ENCODE peak calls at places on chromosomes 3 and 15, in ten cellular contexts. One of them, this sample, is unnamed.

GRCh38 chr15:75921732-75922703 is 18.3 kb downstream of the FBXO22 start:
- DNase-seq in fibroblast of lung: peak; percentile 60
- DNase-seq in A549: peak; percentile 71
- DNase-seq in stomach: peak; percentile 56
- DNase-seq in ovary: peak; percentile 19
- DNase-seq in heart left ventricle: no peak
- DNase-seq in left ventricle myocardium inferior: no peak
- DNase-seq in WTC11: peak; percentile 28
- DNase-seq in MCF 10A: peak; percentile 96
- DNase-seq in tibial nerve: peak; percentile 74
- DNase-seq in this sample: peak; percentile 17

GRCh38 chr3:14915636-14916222 is 31.7 kb upstream of the NR2C2 start:
- DNase-seq in WTC11: no peak
- DNase-seq in stomach: peak; percentile 1
- DNase-seq in A549: peak; percentile 20
- DNase-seq in ovary: no peak
- DNase-seq in MCF 10A: no peak
- DNase-seq in tibial nerve: peak; percentile 13
- DNase-seq in left ventricle myocardium inferior: no peak
- DNase-seq in heart left ventricle: no peak
- DNase-seq in fibroblast of lung: no peak
- DNase-seq in this sample: no peak

GRCh38 chr3:46981932-46982471 is 2.5 kb downstream of the NBEAL2 start:
- DNase-seq in stomach: peak; percentile 76
- DNase-seq in heart left ventricle: peak; percentile 74
- DNase-seq in fibroblast of lung: no peak
- DNase-seq in MCF 10A: no peak
- DNase-seq in A549: no peak
- DNase-seq in WTC11: peak; percentile 64
- DNase-seq in tibial nerve: no peak
- DNase-seq in left ventricle myocardium inferior: peak; percentile 47
- DNase-seq in ovary: no peak
- DNase-seq in this sample: no peak

GRCh38 chr15:66302489-66302888 is 9.1 kb downstream of the DIS3L start:
- DNase-seq in fibroblast of lung: no peak
- DNase-seq in left ventricle myocardium inferior: no peak
- DNase-seq in WTC11: no peak
- DNase-seq in heart left ventricle: no peak
- DNase-seq in ovary: no peak
- DNase-seq in A549: no peak
- DNase-seq in tibial nerve: no peak
- DNase-seq in stomach: no peak
- DNase-seq in MCF 10A: no peak
- DNase-seq in this sample: no peak

GRCh38 chr3:98972155-98972554 is 70.7 kb upstream of the DCBLD2 start:
- DNase-seq in ovary: no peak
- DNase-seq in fibroblast of lung: peak; percentile 98
- DNase-seq in left ventricle myocardium inferior: no peak
- DNase-seq in stomach: no peak
- DNase-seq in heart left ventricle: no peak
- DNase-seq in A549: peak; percentile 90
- DNase-seq in tibial nerve: no peak
- DNase-seq in WTC11: no peak
- DNase-seq in MCF 10A: peak; percentile 73
- DNase-seq in this sample: no peak

GRCh38 chr3:150145659-150146058 is 175.0 kb upstream of the PFN2 start:
- DNase-seq in ovary: no peak
- DNase-seq in tibial nerve: no peak
- DNase-seq in left ventricle myocardium inferior: no peak
- DNase-seq in A549: no peak
- DNase-seq in heart left ventricle: no peak
- DNase-seq in WTC11: no peak
- DNase-seq in fibroblast of lung: peak; percentile 93
- DNase-seq in MCF 10A: no peak
- DNase-seq in stomach: no peak
- DNase-seq in this sample: no peak

GRCh38 chr15:78299302-78300102 is at the start of gene SKIC8:
- DNase-seq in ovary: peak; percentile 89
- DNase-seq in left ventricle myocardium inferior: peak; percentile 92
- DNase-seq in stomach: peak; percentile 92
- DNase-seq in fibroblast of lung: peak; percentile 91
- DNase-seq in A549: peak; percentile 95
- DNase-seq in heart left ventricle: peak; percentile 96
- DNase-seq in WTC11: peak; percentile 91
- DNase-seq in MCF 10A: peak; percentile 95
- DNase-seq in tibial nerve: peak; percentile 76
- DNase-seq in this sample: peak; percentile 88

GRCh38 chr3:8775602-8776001 is 6.2 kb upstream of the OXTR start:
- DNase-seq in A549: no peak
- DNase-seq in tibial nerve: no peak
- DNase-seq in left ventricle myocardium inferior: no peak
- DNase-seq in WTC11: no peak
- DNase-seq in MCF 10A: no peak
- DNase-seq in fibroblast of lung: no peak
- DNase-seq in stomach: no peak
- DNase-seq in heart left ventricle: no peak
- DNase-seq in ovary: no peak
- DNase-seq in this sample: no peak

GRCh38 chr3:139772539-139773500 is 95.0 kb upstream of the NMNAT3 start:
- DNase-seq in ovary: no peak
- DNase-seq in MCF 10A: peak; percentile 65
- DNase-seq in tibial nerve: no peak
- DNase-seq in fibroblast of lung: peak; percentile 100
- DNase-seq in left ventricle myocardium inferior: no peak
- DNase-seq in WTC11: no peak
- DNase-seq in stomach: no peak
- DNase-seq in heart left ventricle: no peak
- DNase-seq in A549: no peak
- DNase-seq in this sample: no peak

GRCh38 chr3:36653095-36653494 is 111.3 kb downstream of the DCLK3 start:
- DNase-seq in left ventricle myocardium inferior: no peak
- DNase-seq in tibial nerve: no peak
- DNase-seq in WTC11: no peak
- DNase-seq in ovary: no peak
- DNase-seq in A549: peak; percentile 19
- DNase-seq in heart left ventricle: no peak
- DNase-seq in fibroblast of lung: peak; percentile 56
- DNase-seq in stomach: no peak
- DNase-seq in MCF 10A: peak; percentile 52
- DNase-seq in this sample: no peak

GRCh38 chr15:92898988-92899909 is 875 bp upstream of the CHD2 start:
- DNase-seq in fibroblast of lung: no peak
- DNase-seq in MCF 10A: no peak
- DNase-seq in heart left ventricle: no peak
- DNase-seq in stomach: no peak
- DNase-seq in tibial nerve: no peak
- DNase-seq in WTC11: no peak
- DNase-seq in A549: peak; percentile 73
- DNase-seq in left ventricle myocardium inferior: no peak
- DNase-seq in ovary: no peak
- DNase-seq in this sample: no peak

GRCh38 chr15:67826717-67827560 is 1.6 kb downstream of the SKOR1 start:
- DNase-seq in MCF 10A: no peak
- DNase-seq in fibroblast of lung: no peak
- DNase-seq in tibial nerve: no peak
- DNase-seq in stomach: no peak
- DNase-seq in A549: no peak
- DNase-seq in left ventricle myocardium inferior: no peak
- DNase-seq in heart left ventricle: no peak
- DNase-seq in ovary: no peak
- DNase-seq in WTC11: no peak
- DNase-seq in this sample: no peak

DNA sequence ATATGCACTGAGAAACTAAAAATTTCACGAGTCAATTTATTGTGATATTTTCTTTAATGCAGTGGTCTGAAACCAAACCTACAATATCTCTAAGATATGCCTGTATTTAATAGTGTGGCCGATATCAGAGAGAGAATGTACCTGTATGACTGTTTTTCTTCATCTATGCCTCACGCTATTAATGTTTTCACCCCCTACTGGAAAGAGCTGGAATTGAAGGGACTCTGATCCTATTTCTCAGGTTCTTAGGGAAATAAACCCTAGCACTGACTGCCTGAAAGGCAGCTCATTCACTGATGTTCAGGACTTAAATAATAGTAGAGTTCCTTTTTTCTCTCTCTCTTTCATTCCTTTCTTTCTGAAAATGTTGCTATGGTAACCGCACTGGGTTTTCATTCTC is 1135.9 kb downstream of the IGSF11 start:
- DNase-seq in left ventricle myocardium inferior: no peak
- DNase-seq in tibial nerve: no peak
- DNase-seq in stomach: no peak
- DNase-seq in fibroblast of lung: no peak
- DNase-seq in heart left ventricle: no peak
- DNase-seq in WTC11: no peak
- DNase-seq in ovary: no peak
- DNase-seq in A549: peak; percentile 52
- DNase-seq in MCF 10A: peak; percentile 60
- DNase-seq in this sample: no peak
- TF ChIP-seq CTCF in left ventricle myocardium inferior: no peak
- TF ChIP-seq CTCF in tibial nerve: no peak
- TF ChIP-seq CTCF in stomach: no peak
- TF ChIP-seq CTCF in fibroblast of lung: peak; percentile 51
- TF ChIP-seq CTCF in heart left ventricle: no peak
- TF ChIP-seq CTCF in WTC11: peak; percentile 37
- TF ChIP-seq CTCF in ovary: no peak
- TF ChIP-seq CTCF in A549: peak; percentile 23
- TF ChIP-seq CTCF in MCF 10A: peak; percentile 50
- TF ChIP-seq CTCF in this sample: no peak

GRCh38 chr3:13620281-13620680 is 71.4 kb downstream of the FBLN2 start:
- DNase-seq in ovary: no peak
- DNase-seq in fibroblast of lung: no peak
- DNase-seq in WTC11: no peak
- DNase-seq in stomach: no peak
- DNase-seq in A549: no peak
- DNase-seq in heart left ventricle: peak; percentile 11
- DNase-seq in left ventricle myocardium inferior: no peak
- DNase-seq in tibial nerve: no peak
- DNase-seq in MCF 10A: no peak
- DNase-seq in this sample: no peak

GRCh38 chr3:13620776-13621365 is 71.9 kb downstream of the FBLN2 start:
- DNase-seq in MCF 10A: no peak
- DNase-seq in stomach: no peak
- DNase-seq in heart left ventricle: peak; percentile 42
- DNase-seq in WTC11: no peak
- DNase-seq in fibroblast of lung: no peak
- DNase-seq in left ventricle myocardium inferior: no peak
- DNase-seq in A549: no peak
- DNase-seq in ovary: no peak
- DNase-seq in tibial nerve: no peak
- DNase-seq in this sample: no peak

GRCh38 chr3:13623101-13623654 is 74.3 kb downstream of the FBLN2 start:
- DNase-seq in heart left ventricle: peak; percentile 28
- DNase-seq in tibial nerve: no peak
- DNase-seq in fibroblast of lung: peak; percentile 54
- DNase-seq in WTC11: no peak
- DNase-seq in stomach: peak; percentile 31
- DNase-seq in MCF 10A: no peak
- DNase-seq in left ventricle myocardium inferior: no peak
- DNase-seq in ovary: no peak
- DNase-seq in A549: no peak
- DNase-seq in this sample: no peak

GRCh38 chr3:13622356-13622755 is 73.4 kb downstream of the FBLN2 start:
- DNase-seq in fibroblast of lung: no peak
- DNase-seq in tibial nerve: no peak
- DNase-seq in heart left ventricle: peak; percentile 45
- DNase-seq in left ventricle myocardium inferior: no peak
- DNase-seq in stomach: no peak
- DNase-seq in A549: no peak
- DNase-seq in MCF 10A: no peak
- DNase-seq in WTC11: no peak
- DNase-seq in ovary: no peak
- DNase-seq in this sample: no peak

DNA sequence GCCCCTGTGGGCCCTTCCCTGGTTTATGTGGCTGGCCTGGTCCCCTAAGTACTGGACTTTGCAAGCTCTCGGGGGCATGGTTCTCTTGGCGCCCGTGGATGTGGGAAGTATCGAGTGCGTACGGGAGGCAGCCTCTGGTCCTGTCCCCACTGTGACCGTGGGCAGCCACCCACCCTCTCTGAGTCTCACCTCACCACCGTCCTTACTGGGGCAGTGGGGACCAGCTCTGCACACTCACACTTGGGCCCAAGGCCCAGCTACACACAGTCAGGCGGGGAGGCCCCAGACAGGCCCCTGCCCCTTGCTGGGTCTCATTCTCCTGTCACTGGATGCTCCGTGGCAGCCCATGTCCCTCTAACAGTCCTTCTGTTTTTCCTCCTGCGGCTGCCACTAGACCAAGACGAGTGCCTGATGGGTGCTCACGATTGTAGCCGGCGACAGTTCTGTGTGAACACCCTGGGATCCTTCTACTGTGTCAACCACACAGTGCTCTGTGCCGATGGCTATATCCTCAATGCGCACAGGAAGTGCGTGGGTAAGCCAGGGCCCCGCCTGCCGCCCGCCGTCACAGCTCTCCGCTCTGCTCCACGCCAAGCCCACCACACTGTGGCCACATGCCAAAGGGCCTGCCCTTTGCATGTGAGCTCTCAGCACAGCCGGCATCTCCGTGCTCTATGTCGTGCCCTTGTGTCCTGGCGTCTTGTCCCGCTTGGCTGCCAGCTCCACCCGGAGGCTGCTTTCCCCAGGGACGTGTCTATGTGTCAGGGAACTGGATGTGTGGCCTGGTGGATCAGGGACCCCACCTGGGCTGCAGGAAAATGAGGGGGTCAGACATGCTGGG is 72.7 kb downstream of the FBLN2 start:
- DNase-seq in heart left ventricle: peak; percentile 55
- DNase-seq in fibroblast of lung: no peak
- DNase-seq in ovary: no peak
- DNase-seq in A549: no peak
- DNase-seq in left ventricle myocardium inferior: no peak
- DNase-seq in WTC11: no peak
- DNase-seq in tibial nerve: no peak
- DNase-seq in MCF 10A: no peak
- DNase-seq in stomach: no peak
- DNase-seq in this sample: no peak
- TF ChIP-seq CTCF in heart left ventricle: no peak
- TF ChIP-seq CTCF in fibroblast of lung: no peak
- TF ChIP-seq CTCF in ovary: no peak
- TF ChIP-seq CTCF in A549: no peak
- TF ChIP-seq CTCF in left ventricle myocardium inferior: no peak
- TF ChIP-seq CTCF in WTC11: no peak
- TF ChIP-seq CTCF in tibial nerve: no peak
- TF ChIP-seq CTCF in MCF 10A: no peak
- TF ChIP-seq CTCF in stomach: no peak
- TF ChIP-seq CTCF in this sample: no peak

GRCh38 chr3:53153267-53153823 is 7.7 kb upstream of the PRKCD start:
- DNase-seq in left ventricle myocardium inferior: no peak
- DNase-seq in ovary: no peak
- DNase-seq in MCF 10A: no peak
- DNase-seq in A549: no peak
- DNase-seq in WTC11: no peak
- DNase-seq in heart left ventricle: peak; percentile 2
- DNase-seq in tibial nerve: no peak
- DNase-seq in stomach: no peak
- DNase-seq in fibroblast of lung: no peak
- DNase-seq in this sample: no peak
- TF ChIP-seq CTCF in left ventricle myocardium inferior: no peak
- TF ChIP-seq CTCF in ovary: no peak
- TF ChIP-seq CTCF in MCF 10A: no peak
- TF ChIP-seq CTCF in A549: no peak
- TF ChIP-seq CTCF in WTC11: no peak
- TF ChIP-seq CTCF in heart left ventricle: no peak
- TF ChIP-seq CTCF in tibial nerve: no peak
- TF ChIP-seq CTCF in stomach: no peak
- TF ChIP-seq CTCF in fibroblast of lung: no peak
- TF ChIP-seq CTCF in this sample: no peak

GRCh38 chr3:170869645-170870593 is at the start of gene RPL22L1:
- DNase-seq in heart left ventricle: peak; percentile 96
- DNase-seq in WTC11: peak; percentile 91
- DNase-seq in tibial nerve: peak; percentile 94
- DNase-seq in ovary: peak; percentile 93
- DNase-seq in left ventricle myocardium inferior: peak; percentile 93
- DNase-seq in MCF 10A: peak; percentile 96
- DNase-seq in fibroblast of lung: peak; percentile 95
- DNase-seq in A549: peak; percentile 94
- DNase-seq in stomach: peak; percentile 95
- DNase-seq in this sample: peak; percentile 92
- TF ChIP-seq CTCF in heart left ventricle: no peak
- TF ChIP-seq CTCF in WTC11: no peak
- TF ChIP-seq CTCF in tibial nerve: no peak
- TF ChIP-seq CTCF in ovary: no peak
- TF ChIP-seq CTCF in left ventricle myocardium inferior: no peak
- TF ChIP-seq CTCF in MCF 10A: no peak
- TF ChIP-seq CTCF in fibroblast of lung: peak; percentile 2
- TF ChIP-seq CTCF in A549: no peak
- TF ChIP-seq CTCF in stomach: no peak
- TF ChIP-seq CTCF in this sample: peak; percentile 16